ENCODE peak calls at places on chromosomes 7 and 10, in seven cellular contexts. D, F, R, N, U, B and S are unnamed samples.

GRCh38 chr7:104074529-104074928 is 85.1 kb upstream of the RELN start:
- DNase-seq in B (no peak), N (no peak), F (no peak), R (no peak), D (no peak), U (no peak), S (no peak)

GRCh38 chr10:33334170-33334838 is at the start of gene NRP1:
- DNase-seq in R (peak; percentile 45), U (no peak), B (peak; percentile 33), F (peak; percentile 89), D (peak; percentile 63), N (peak; percentile 45), S (no peak)

GRCh38 chr7:63900394-63901203 is 98.0 kb upstream of the ZNF722 start:
- DNase-seq in R (peak; percentile 95), D (peak; percentile 97), F (peak; percentile 38), U (peak; percentile 97), B (peak; percentile 99), N (peak; percentile 75), S (no peak)

GRCh38 chr7:36036590-36036989 is 116.5 kb upstream of the EEPD1 start:
- DNase-seq in D (peak; percentile 56), U (no peak), R (peak; percentile 44), N (no peak), B (no peak), F (peak; percentile 37), S (no peak)

GRCh38 chr7:91731962-91732361 is 148.5 kb downstream of the MTERF1 start:
- DNase-seq in F (no peak), N (no peak), B (no peak), R (no peak), D (no peak), U (no peak), S (no peak)

GRCh38 chr7:135757719-135758411 is 9.3 kb upstream of the FAM180A start:
- DNase-seq in B (peak; percentile 43), N (peak; percentile 43), R (no peak), F (no peak), U (no peak), D (peak; percentile 59), S (no peak)

GRCh38 chr7:20607216-20607615 is 8.3 kb upstream of the ABCB5 start:
- DNase-seq in U (no peak), D (no peak), F (peak; percentile 68), N (no peak), B (no peak), R (no peak), S (no peak)

GRCh38 chr10:125662616-125663015 is 20.3 kb downstream of the TEX36 start:
- DNase-seq in D (no peak), N (no peak), B (no peak), U (no peak), F (peak; percentile 26), R (no peak), S (peak; percentile 6)

GRCh38 chr10:76350583-76350982 is 919.2 kb downstream of the LRMDA start:
- DNase-seq in B (no peak), R (no peak), D (no peak), U (no peak), F (no peak), N (no peak), S (no peak)

GRCh38 chr10:71900441-71901180 is 49.6 kb upstream of the PSAP start:
- DNase-seq in D (no peak), R (peak; percentile 47), B (no peak), F (no peak), U (no peak), N (no peak), S (no peak)

GRCh38 chr7:6536899-6537298 is 14.4 kb downstream of the GRID2IP start:
- DNase-seq in R (no peak), B (peak; percentile 50), N (no peak), F (no peak), U (no peak), D (no peak), S (no peak)

GRCh38 chr10:89278034-89278535 is 23.8 kb upstream of the IFIT2 start:
- DNase-seq in F (peak; percentile 86), D (no peak), R (peak; percentile 90), B (peak; percentile 64), N (peak; percentile 81), U (no peak), S (peak; percentile 57)

GRCh38 chr7:39720586-39720985 is 97.2 kb downstream of the RALA start:
- DNase-seq in B (no peak), R (no peak), N (no peak), D (no peak), F (no peak), U (no peak), S (no peak)

GRCh38 chr10:131248376-131249165 is 63.0 kb downstream of the TCERG1L start:
- DNase-seq in B (no peak), D (no peak), N (no peak), U (no peak), F (no peak), R (no peak), S (no peak)

GRCh38 chr7:139918488-139918887 is 89.4 kb downstream of the TBXAS1 start:
- DNase-seq in N (no peak), B (peak; percentile 56), R (peak; percentile 7), U (no peak), F (no peak), D (peak; percentile 34), S (no peak)

GRCh38 chr10:124066744-124067714 is 26.4 kb downstream of the CHST15 start:
- DNase-seq in B (no peak), U (no peak), D (no peak), F (no peak), R (no peak), N (no peak), S (no peak)

GRCh38 chr10:71399946-71400345 is 3.2 kb downstream of the CDH23 start:
- DNase-seq in U (no peak), N (no peak), B (no peak), D (no peak), R (no peak), F (no peak), S (no peak)

GRCh38 chr10:110664483-110665420 is 20.6 kb downstream of the RBM20 start:
- DNase-seq in B (no peak), D (no peak), N (no peak), U (peak; percentile 64), F (peak; percentile 80), R (peak; percentile 62), S (no peak)

GRCh38 chr7:43906327-43907010 is at the start of gene URGCP:
- DNase-seq in U (no peak), D (peak; percentile 55), B (peak; percentile 39), R (peak; percentile 46), F (peak; percentile 20), N (peak; percentile 25), S (peak; percentile 82)

GRCh38 chr7:51326646-51327286 is 10.2 kb upstream of the COBL start:
- DNase-seq in U (no peak), D (no peak), B (no peak), F (no peak), N (no peak), R (no peak), S (no peak)

GRCh38 chr10:119461380-119461779 is 81.1 kb downstream of the RGS10 start:
- DNase-seq in D (no peak), F (no peak), R (no peak), B (no peak), U (no peak), N (no peak), S (no peak)

GRCh38 chr10:69048103-69048502 is 39.8 kb upstream of the SRGN start:
- DNase-seq in N (no peak), B (peak; percentile 45), F (no peak), U (no peak), D (peak; percentile 41), R (peak; percentile 67), S (no peak)
- TF ChIP-seq POLR2A in N (no peak), B (no peak), F (no peak), U (no peak), D (no peak), R (no peak), S (no peak)

GRCh38 chr10:14454629-14455028 is 123.9 kb upstream of the FRMD4A start:
- DNase-seq in D (no peak), F (no peak), N (no peak), B (no peak), R (no peak), U (peak; percentile 72), S (no peak)
- TF ChIP-seq POLR2A in D (no peak), F (no peak), N (no peak), B (no peak), R (no peak), U (no peak), S (no peak)

DNA sequence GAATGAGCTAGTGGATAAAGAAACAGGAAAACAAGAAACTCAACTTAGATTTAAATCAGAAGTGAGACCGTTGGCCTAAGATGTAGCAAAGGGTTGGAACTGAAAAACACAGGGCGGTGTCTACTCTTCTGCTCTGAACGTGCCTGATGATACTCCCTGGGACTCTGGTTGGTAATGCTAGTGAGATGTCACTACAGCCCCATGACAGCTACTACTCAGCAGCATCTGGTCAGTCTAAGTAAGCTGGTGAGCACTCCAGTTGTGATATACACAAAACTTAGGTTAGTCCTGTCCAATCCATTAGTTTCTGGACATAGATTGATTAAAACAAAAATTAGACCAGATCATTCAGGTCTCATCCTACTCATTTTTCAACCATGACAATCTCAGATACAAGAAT is 15.4 kb downstream of the MYPN start:
- DNase-seq in R (no peak), D (no peak), U (no peak), F (no peak), B (no peak), N (no peak), S (no peak)
- TF ChIP-seq POLR2A in R (no peak), D (no peak), U (no peak), F (no peak), B (no peak), N (no peak), S (no peak)

DNA sequence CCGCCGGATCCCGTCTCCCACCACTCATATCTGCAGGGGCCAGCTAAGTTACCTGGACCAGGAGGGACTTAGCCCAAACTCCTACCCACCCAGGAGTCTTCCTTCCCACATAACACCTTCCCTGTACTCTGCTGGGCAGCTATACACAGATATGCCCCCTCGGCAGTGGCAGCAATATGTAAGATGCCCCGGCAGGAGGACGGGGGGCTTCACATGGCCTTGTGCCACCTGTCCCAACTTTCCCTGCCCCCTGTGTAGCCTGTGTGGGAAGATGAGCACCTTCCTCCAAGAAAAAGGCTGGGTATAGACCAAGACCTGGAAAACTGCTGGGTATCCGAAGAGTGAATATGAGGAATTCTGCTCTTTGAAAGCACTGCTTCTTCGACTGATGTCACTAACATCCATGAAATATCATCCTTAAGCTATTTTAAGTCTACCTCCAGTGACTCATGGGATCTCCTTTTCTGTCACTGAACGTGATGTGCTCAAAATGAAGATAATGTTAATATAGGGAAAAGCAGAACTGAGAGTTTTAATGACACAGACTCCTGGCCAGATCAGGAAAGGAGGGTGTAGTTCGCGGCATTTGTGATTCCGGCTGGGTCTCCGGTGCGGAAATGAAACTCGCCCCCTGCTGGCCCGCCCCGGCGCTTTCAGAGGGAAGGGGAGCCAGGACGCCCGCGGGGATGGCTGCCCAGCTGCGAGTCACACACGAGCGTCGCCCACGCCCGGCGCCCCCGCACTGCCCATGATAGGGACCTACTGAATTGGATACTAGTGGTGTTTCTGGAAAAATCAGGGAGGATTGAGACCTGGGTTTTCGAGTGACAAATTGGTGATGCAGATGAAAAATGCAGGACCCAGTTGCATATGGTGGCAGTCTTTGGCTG is 256.9 kb upstream of the NFE2L3 start:
- DNase-seq in N (peak; percentile 41), F (peak; percentile 42), B (peak; percentile 82), D (peak; percentile 61), R (peak; percentile 75), U (peak; percentile 93), S (peak; percentile 77)
- TF ChIP-seq POLR2A in N (no peak), F (no peak), B (no peak), D (no peak), R (peak; percentile 32), U (no peak), S (no peak)

GRCh38 chr7:2353650-2354172 is 916 bp upstream of the EIF3B start:
- DNase-seq in R (peak; percentile 93), D (peak; percentile 91), U (peak; percentile 98), B (peak; percentile 92), F (peak; percentile 94), N (peak; percentile 87), S (peak; percentile 99)
- TF ChIP-seq POLR2A in R (peak; percentile 37), D (peak; percentile 42), U (no peak), B (peak; percentile 13), F (peak; percentile 98), N (no peak), S (peak; percentile 98)

GRCh38 chr10:23174974-23175512 is 17.1 kb upstream of the PTF1A start:
- DNase-seq in F (no peak), N (no peak), D (no peak), U (no peak), B (no peak), R (no peak), S (no peak)
- TF ChIP-seq POLR2A in F (no peak), N (no peak), D (no peak), U (no peak), B (no peak), R (no peak), S (no peak)